ENCODE peak calls at places on chromosomes 13 and 19, in five cellular contexts. D is psoas muscle, R is progenitor cell of endocrine pancreas, B is neural crest cell, W is AG10803. X is an unnamed sample.

GRCh38 chr13:107713314-107713713 is 502.0 kb downstream of the LIG4 start:
- DNase-seq in D (no peak), R (no peak), B (no peak), W (no peak), X (no peak)

GRCh38 chr13:76711515-76712182 is 174.6 kb downstream of the KCTD12 start:
- DNase-seq in W (peak), R (no peak), B (no peak), D (peak), X (no peak)

GRCh38 chr13:19601749-19602725 is 31.4 kb upstream of the MPHOSPH8 start:
- DNase-seq in W (peak), B (peak), R (peak), D (peak), X (peak)

GRCh38 chr13:80551650-80552497 is 210.9 kb upstream of the SPRY2 start:
- DNase-seq in W (no peak), R (no peak), D (no peak), B (no peak), X (no peak)

GRCh38 chr13:98221234-98221633 is 44.2 kb upstream of the RNF113B start:
- DNase-seq in W (peak), B (no peak), R (no peak), D (no peak), X (no peak)

GRCh38 chr13:103876571-103876970 is 810.4 kb upstream of the SLC10A2 start:
- DNase-seq in D (no peak), R (no peak), B (no peak), W (peak), X (no peak)

GRCh38 chr13:97224544-97225324 is 2.6 kb downstream of the MBNL2 start:
- DNase-seq in W (peak), B (no peak), R (no peak), D (no peak), X (no peak)

GRCh38 chr13:112818698-112819045 is 128.8 kb downstream of the ATP11A start:
- DNase-seq in W (no peak), D (no peak), B (no peak), R (no peak), X (no peak)

GRCh38 chr19:55699221-55699620 is 24.2 kb downstream of the EPN1 start:
- DNase-seq in D (no peak), W (no peak), R (no peak), B (no peak), X (no peak)

GRCh38 chr19:12843999-12844732 is 5.9 kb downstream of the MAST1 start:
- DNase-seq in D (no peak), W (no peak), B (no peak), R (no peak), X (no peak)

GRCh38 chr13:92802776-92803175 is 423.8 kb upstream of the GPC6 start:
- DNase-seq in B (no peak), D (no peak), R (no peak), W (peak), X (no peak)

GRCh38 chr13:27362064-27362751 is 62.2 kb upstream of the GTF3A start:
- DNase-seq in W (peak), D (peak), R (peak), B (peak), X (peak)

GRCh38 chr19:7415163-7415856 is 66.6 kb downstream of the ARHGEF18 start:
- DNase-seq in R (no peak), W (no peak), B (no peak), D (no peak), X (no peak)

GRCh38 chr13:27953671-27954405 is 15.3 kb downstream of the CDX2 start:
- DNase-seq in W (peak), D (peak), R (peak), B (peak), X (peak)

GRCh38 chr13:25686831-25687495 is 315.2 kb downstream of the ATP8A2 start:
- DNase-seq in R (no peak), W (no peak), D (no peak), B (no peak), X (no peak)

GRCh38 chr19:45643927-45644771 is 5.0 kb upstream of the EML2 start:
- DNase-seq in R (no peak), B (no peak), W (no peak), D (no peak), X (no peak)

GRCh38 chr13:50911051-50911690 is 1.6 kb downstream of the RNASEH2B start:
- DNase-seq in R (no peak), W (peak), D (no peak), B (no peak), X (no peak)

GRCh38 chr13:114120486-114121430 is 11.7 kb downstream of the RASA3 start:
- DNase-seq in R (no peak), B (no peak), D (no peak), W (peak), X (no peak)

GRCh38 chr19:3699071-3699740 is 1.1 kb downstream of the PIP5K1C start:
- DNase-seq in B (no peak), R (no peak), W (peak), D (peak), X (no peak)

GRCh38 chr19:13428352-13428751 is 77.9 kb downstream of the CACNA1A start:
- DNase-seq in W (peak), R (no peak), D (no peak), B (peak), X (no peak)

GRCh38 chr13:48818495-48818961 is 157.2 kb upstream of the FNDC3A start:
- DNase-seq in R (no peak), B (no peak), D (no peak), W (peak), X (no peak)

GRCh38 chr13:84279166-84279565 is 396.9 kb upstream of the SLITRK1 start:
- DNase-seq in D (no peak), B (no peak), R (no peak), W (no peak), X (no peak)

GRCh38 chr13:34107814-34108213 is 289.9 kb downstream of the RFC3 start:
- DNase-seq in B (no peak), R (no peak), W (peak), D (no peak), X (no peak)

GRCh38 chr19:41408256-41408655 is 10.6 kb downstream of the BCKDHA start:
- DNase-seq in B (no peak), R (no peak), W (no peak), D (no peak), X (no peak)

GRCh38 chr13:98511435-98511834 is 65.5 kb downstream of the STK24 start:
- DNase-seq in B (no peak), D (no peak), R (no peak), W (no peak), X (no peak)

GRCh38 chr19:41599175-41599966 is 23.4 kb downstream of the CEACAM21 start:
- DNase-seq in D (no peak), W (no peak), R (no peak), B (no peak), X (no peak)

GRCh38 chr13:27354379-27354778 is 70.0 kb upstream of the GTF3A start:
- DNase-seq in D (no peak), R (no peak), B (no peak), W (peak), X (no peak)

GRCh38 chr13:70237131-70237530 is 128.9 kb upstream of the KLHL1 start:
- DNase-seq in W (no peak), R (no peak), B (no peak), D (no peak), X (no peak)

GRCh38 chr19:3148503-3148902 is 12.7 kb downstream of the GNA15 start:
- DNase-seq in W (no peak), B (no peak), R (no peak), D (no peak), X (no peak)

GRCh38 chr19:38544569-38545315 is 73.0 kb downstream of the MAP4K1 start:
- DNase-seq in R (no peak), B (no peak), W (no peak), D (no peak), X (no peak)
- TF ChIP-seq CTCF in R (no peak), B (peak), W (no peak), D (no peak), X (peak)

DNA sequence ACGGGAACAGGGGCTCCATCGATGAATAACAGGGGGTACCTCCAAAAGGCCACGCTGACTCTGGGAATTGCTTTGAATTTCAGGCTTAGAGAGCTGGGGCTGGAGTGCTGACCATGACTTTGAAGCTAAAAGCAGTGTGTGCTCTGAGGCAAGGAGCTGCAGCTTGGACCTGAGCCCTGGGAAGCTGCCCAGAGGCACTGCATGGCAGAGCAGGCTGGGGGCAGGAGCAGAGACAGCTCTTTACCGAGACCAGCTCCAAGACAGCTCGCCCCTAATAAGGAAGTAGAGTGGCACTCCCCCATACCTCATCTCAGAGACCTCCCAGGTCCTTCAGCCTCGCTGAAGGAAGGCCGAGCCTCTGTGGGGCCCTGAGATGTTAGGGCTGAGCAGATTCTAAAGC is 200.2 kb downstream of the COL4A1 start:
- DNase-seq in R (no peak), D (no peak), W (peak), B (no peak), X (no peak)
- TF ChIP-seq CTCF in R (no peak), D (no peak), W (no peak), B (no peak), X (no peak)

GRCh38 chr13:29702912-29703351 is 107.4 kb upstream of the SLC7A1 start:
- DNase-seq in D (peak), B (peak), W (peak), R (no peak), X (no peak)

GRCh38 chr13:29703421-29703820 is 107.9 kb upstream of the SLC7A1 start:
- DNase-seq in B (no peak), D (no peak), W (no peak), R (no peak), X (no peak)

GRCh38 chr13:29706923-29707322 is 111.4 kb upstream of the SLC7A1 start:
- DNase-seq in B (no peak), D (no peak), W (no peak), R (no peak), X (no peak)

GRCh38 chr13:29704648-29705047 is 109.2 kb upstream of the SLC7A1 start:
- DNase-seq in W (peak), D (no peak), B (no peak), R (no peak), X (no peak)

DNA sequence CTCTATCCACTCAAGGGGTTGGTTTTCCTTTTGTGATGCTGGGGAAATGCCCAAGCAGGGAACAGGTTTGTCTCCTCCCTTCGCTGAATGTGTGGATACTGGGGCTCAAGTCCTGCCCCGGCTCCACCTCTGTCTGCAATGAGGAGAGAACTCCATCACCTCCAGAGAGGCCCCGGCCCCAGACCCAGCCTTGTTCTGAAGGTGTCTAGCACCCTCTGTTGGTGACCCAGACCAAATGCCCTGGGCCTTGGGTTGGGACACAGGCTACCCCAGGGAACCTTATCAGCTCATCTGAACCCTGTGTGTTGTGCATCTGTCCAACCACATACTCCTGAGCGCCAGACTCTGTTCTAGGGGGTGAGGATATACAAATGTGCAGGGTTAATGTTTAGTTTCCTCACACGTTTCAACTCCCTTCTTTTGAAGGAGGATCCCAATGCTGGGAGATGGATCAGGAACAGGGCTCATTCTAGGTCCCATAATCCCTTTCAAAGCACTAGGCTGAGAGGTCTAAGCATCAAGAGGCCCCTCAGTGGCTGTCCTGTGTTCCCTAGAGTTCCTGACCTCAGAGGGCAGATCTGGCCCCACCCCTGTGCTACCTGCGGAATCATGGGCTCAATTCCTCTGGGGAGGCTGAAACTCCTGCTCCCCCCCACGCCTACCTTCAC is 112.5 kb upstream of the SLC7A1 start:
- DNase-seq in D (no peak), R (no peak), B (no peak), W (peak), X (no peak)
- TF ChIP-seq CTCF in D (peak), R (peak), B (peak), W (peak), X (peak)

GRCh38 chr13:110801044-110801443 is 87.5 kb downstream of the ING1 start:
- DNase-seq in R (no peak), D (no peak), B (no peak), W (no peak), X (no peak)
- TF ChIP-seq CTCF in R (no peak), D (no peak), B (no peak), W (no peak), X (no peak)

DNA sequence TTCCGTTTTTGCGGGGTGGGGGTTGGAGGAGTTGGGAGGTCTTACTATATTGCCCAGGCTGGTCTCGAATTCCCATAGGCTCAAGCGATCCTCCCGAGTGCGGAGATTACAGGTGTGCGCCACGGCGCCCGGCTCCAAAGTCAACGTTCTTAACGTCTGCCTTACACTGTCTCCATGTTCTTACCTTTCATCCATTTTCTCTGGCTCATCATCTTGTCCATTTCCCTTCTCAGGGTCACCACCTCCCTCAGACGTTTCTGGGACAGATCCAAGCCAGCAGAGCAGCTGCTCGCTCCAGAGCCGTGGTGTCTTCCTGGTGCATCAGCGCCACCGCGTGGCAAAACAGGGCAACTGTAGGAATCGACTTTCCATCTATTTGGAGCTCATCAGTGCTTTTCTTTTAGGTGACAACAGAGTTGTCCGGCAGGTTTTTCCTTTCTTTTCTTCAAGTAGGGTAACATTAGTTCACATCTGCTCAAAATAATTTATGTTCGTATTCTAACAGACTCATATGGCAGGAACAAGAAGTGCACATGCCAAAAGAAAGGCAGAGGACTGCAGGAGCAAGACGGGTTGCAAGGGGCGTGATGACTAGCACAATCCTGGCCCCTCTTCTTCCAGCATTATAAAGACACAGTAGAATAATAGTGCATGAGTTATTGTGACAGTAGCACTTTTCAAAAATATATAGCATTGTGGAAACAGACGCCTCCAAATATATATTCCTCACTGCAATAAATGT is 103.1 kb upstream of the ABCC4 start:
- DNase-seq in R (peak), W (peak), B (peak), D (peak), X (peak)
- TF ChIP-seq CTCF in R (peak), W (peak), B (peak), D (peak), X (peak)

GRCh38 chr13:65932587-65933239 is 1297.4 kb downstream of the PCDH9 start:
- DNase-seq in R (no peak), W (no peak), D (no peak), B (no peak), X (no peak)

GRCh38 chr13:65932013-65932412 is 1298.1 kb downstream of the PCDH9 start:
- DNase-seq in D (no peak), R (no peak), B (no peak), W (no peak), X (no peak)

GRCh38 chr13:65929436-65929835 is 1300.7 kb downstream of the PCDH9 start:
- DNase-seq in W (no peak), B (no peak), R (no peak), D (no peak), X (no peak)

GRCh38 chr13:65921933-65922332 is 1308.2 kb downstream of the PCDH9 start:
- DNase-seq in B (no peak), R (no peak), D (no peak), W (no peak), X (no peak)

GRCh38 chr13:65926750-65927171 is 1303.4 kb downstream of the PCDH9 start:
- DNase-seq in D (no peak), R (no peak), B (no peak), W (no peak), X (no peak)
- TF ChIP-seq CTCF in D (no peak), R (peak), B (peak), W (no peak), X (peak)

DNA sequence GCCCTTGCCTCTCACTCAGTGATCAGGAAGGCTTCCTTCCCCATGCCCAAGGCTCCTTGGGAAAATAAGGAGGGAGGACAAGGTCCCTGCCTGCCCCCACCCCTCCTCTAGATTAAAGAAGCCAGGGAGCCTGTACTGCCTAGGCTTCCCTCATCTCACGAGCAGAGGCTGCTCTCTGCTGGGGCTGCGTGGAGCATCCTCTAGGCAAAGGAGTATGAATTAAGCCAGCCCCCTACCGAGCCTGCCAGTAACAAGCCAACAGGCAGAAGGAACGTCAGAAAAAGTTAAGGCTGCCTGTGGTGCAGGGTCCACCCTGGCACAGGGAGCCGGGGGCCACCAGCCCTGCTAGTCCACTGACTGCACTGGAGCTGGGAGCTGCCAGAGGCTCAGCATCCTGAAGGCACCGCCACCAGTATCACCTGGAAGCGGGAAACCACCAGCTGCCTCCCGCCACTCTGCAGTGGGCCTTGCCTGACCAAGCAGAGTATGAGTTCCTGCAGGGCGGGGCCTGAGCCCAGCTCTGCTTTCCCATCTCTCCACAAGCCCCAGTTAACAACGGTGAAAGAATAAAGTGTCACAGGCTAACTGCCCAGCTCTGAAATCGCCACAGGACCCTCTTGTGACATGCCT is 6.8 kb downstream of the NAPA start:
- DNase-seq in B (no peak), R (no peak), W (no peak), D (no peak), X (no peak)
- TF ChIP-seq CTCF in B (no peak), R (no peak), W (no peak), D (no peak), X (no peak)

DNA sequence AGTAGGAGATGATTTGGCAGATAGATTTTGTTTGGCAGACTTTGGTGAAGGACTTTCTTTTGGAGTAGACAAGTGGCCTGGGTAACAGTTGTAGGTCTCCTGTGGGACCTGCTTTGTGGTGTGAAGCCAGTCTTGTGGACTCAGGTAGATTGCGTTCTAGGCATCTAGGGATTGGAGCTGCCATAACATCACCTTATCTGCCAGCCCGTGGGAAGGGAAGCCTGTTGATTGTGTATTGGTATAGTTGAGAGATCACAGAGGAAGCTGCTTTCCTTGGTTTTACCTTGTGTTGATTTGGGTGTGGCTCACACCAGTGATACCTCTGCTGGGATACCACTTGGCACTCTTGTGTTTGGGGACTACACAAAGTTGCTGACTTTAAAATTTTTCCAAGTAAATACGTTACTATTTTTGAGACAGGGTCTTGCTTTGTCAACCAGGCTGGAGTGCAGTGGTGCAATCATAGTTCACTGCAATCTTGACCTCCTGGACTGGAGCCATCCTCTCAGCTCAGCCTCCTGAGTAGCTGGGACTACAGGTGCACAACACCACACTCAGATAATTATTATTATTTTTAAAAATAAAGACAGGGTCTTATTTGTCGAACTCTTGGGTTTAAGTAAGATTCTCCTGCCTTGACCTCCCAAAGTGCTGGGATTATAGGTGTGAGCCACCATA is 7.8 kb downstream of the HNRNPM start:
- DNase-seq in B (no peak), D (no peak), W (no peak), R (no peak), X (no peak)
- TF ChIP-seq CTCF in B (no peak), D (no peak), W (no peak), R (no peak), X (no peak)

X was measured in type B pancreatic cell.